ENCODE peak calls at places on chromosomes 12 and 14, in nine cellular contexts. E, U, Z, L, G, T, B, Y and F are unnamed samples.
A peak's percentile ranks its signal among the peaks of the same experiment; 100 is the strongest.

GRCh38 chr12:106146987-106147386 is 8.2 kb upstream of the NUAK1 start:
- DNase-seq in G (no peak), L (no peak), B (no peak), Z (no peak), T (no peak), E (no peak), Y (no peak), U (no peak), F (no peak)

GRCh38 chr12:8157484-8158198 is 826 bp downstream of the ZNF705A start:
- DNase-seq in U (no peak), T (peak; percentile 13), E (no peak), Y (peak; percentile 52), Z (no peak), B (no peak), G (no peak), L (peak; percentile 69), F (no peak)

GRCh38 chr12:47731723-47732122 is 6.4 kb upstream of the ENDOU start:
- DNase-seq in U (no peak), L (no peak), Z (no peak), Y (no peak), G (no peak), T (no peak), E (no peak), B (no peak), F (no peak)

GRCh38 chr12:1728824-1729223 is 38.0 kb downstream of the ADIPOR2 start:
- DNase-seq in T (no peak), Y (no peak), Z (no peak), G (no peak), U (no peak), B (no peak), L (no peak), E (no peak), F (no peak)

GRCh38 chr14:104286496-104286895 is 148.1 kb downstream of the KIF26A start:
- DNase-seq in Y (no peak), L (no peak), E (no peak), T (no peak), Z (peak; percentile 3), G (no peak), B (no peak), U (no peak), F (no peak)

GRCh38 chr12:14607561-14607960 is 39.9 kb upstream of the PLBD1 start:
- DNase-seq in L (no peak), E (no peak), G (no peak), Y (no peak), Z (no peak), T (no peak), B (no peak), U (no peak), F (no peak)

GRCh38 chr12:130053641-130054040 is 108.6 kb upstream of the FZD10 start:
- DNase-seq in E (no peak), G (no peak), L (peak; percentile 12), B (no peak), Y (no peak), T (no peak), Z (no peak), U (no peak), F (no peak)

GRCh38 chr14:22928237-22929103 is 706 bp downstream of the PRMT5 start:
- DNase-seq in B (no peak), G (no peak), E (no peak), L (no peak), Y (peak; percentile 26), T (no peak), U (no peak), Z (no peak), F (no peak)

GRCh38 chr14:104350463-104351185 is 212.2 kb downstream of the KIF26A start:
- DNase-seq in E (peak; percentile 5), G (no peak), L (no peak), B (no peak), U (peak; percentile 76), Y (peak; percentile 7), Z (no peak), T (no peak), F (no peak)

GRCh38 chr12:130872179-130873096 is 572 bp downstream of the RAN start:
- DNase-seq in T (no peak), L (peak; percentile 46), G (peak; percentile 5), Z (peak; percentile 53), E (no peak), B (no peak), U (no peak), Y (peak; percentile 42), F (peak; percentile 60)

GRCh38 chr14:100826371-100827139 is 637 bp downstream of the MEG3 start:
- DNase-seq in Z (no peak), L (no peak), U (peak; percentile 36), B (no peak), G (no peak), E (no peak), T (no peak), Y (peak; percentile 30), F (no peak)
- H3K27ac ChIP-seq in Z (peak overlapping the region; percentile 21), L (peak overlapping the region; percentile 60), U (peak overlapping the region; percentile 72), B (no peak overlapping the region), G (peak overlapping the region; percentile 7), E (peak overlapping the region; percentile 45), T (peak overlapping the region; percentile 88), Y (peak overlapping the region; percentile 50), F (peak overlapping the region; percentile 45)

GRCh38 chr14:87067597-87067996 is 925.4 kb downstream of the GALC start:
- DNase-seq in Z (no peak), Y (no peak), B (no peak), E (no peak), L (no peak), T (no peak), U (no peak), G (no peak), F (no peak)

GRCh38 chr14:87065366-87065765 is 927.6 kb downstream of the GALC start:
- DNase-seq in Z (no peak), G (no peak), L (no peak), E (no peak), B (no peak), Y (no peak), T (no peak), U (no peak), F (no peak)

GRCh38 chr14:87063181-87063580 is 929.8 kb downstream of the GALC start:
- DNase-seq in B (no peak), E (no peak), L (no peak), Y (no peak), T (no peak), U (no peak), G (no peak), Z (no peak), F (no peak)

GRCh38 chr14:87067061-87067460 is 925.9 kb downstream of the GALC start:
- DNase-seq in B (no peak), T (no peak), G (no peak), E (no peak), Z (no peak), U (no peak), L (no peak), Y (no peak), F (no peak)

GRCh38 chr14:87066221-87066817 is 926.7 kb downstream of the GALC start:
- DNase-seq in T (peak; percentile 4), U (no peak), Z (no peak), L (no peak), G (no peak), Y (no peak), B (no peak), E (no peak), F (no peak)
- TF ChIP-seq POLR2A in T (no peak), U (no peak), Z (no peak), L (no peak), G (no peak), Y (no peak), B (no peak), E (no peak), F (no peak)

GRCh38 chr12:57096748-57097553 is 8.0 kb downstream of the NAB2 start:
- DNase-seq in Y (no peak), U (no peak), Z (no peak), B (no peak), T (no peak), G (no peak), E (no peak), L (no peak), F (no peak)

GRCh38 chr12:57094194-57095160 is 5.6 kb downstream of the NAB2 start:
- DNase-seq in B (no peak), Z (no peak), G (peak; percentile 66), E (no peak), Y (no peak), U (no peak), L (no peak), T (no peak), F (no peak)

GRCh38 chr12:57097554-57097835 is 8.6 kb downstream of the NAB2 start:
- DNase-seq in E (no peak), T (no peak), B (no peak), L (no peak), U (no peak), Y (no peak), G (no peak), Z (no peak), F (no peak)

GRCh38 chr12:57095440-57095839 is 6.5 kb downstream of the NAB2 start:
- DNase-seq in Z (no peak), B (no peak), U (no peak), G (no peak), L (no peak), Y (no peak), T (no peak), E (no peak), F (no peak)

GRCh38 chr12:57096099-57096572 is 7.2 kb downstream of the NAB2 start:
- DNase-seq in B (no peak), Y (no peak), G (peak; percentile 86), L (no peak), Z (no peak), U (no peak), T (no peak), E (no peak), F (peak; percentile 74)
- H3K27ac ChIP-seq in B (no peak overlapping the region), Y (no peak overlapping the region), G (peak overlapping the region; percentile 79), L (no peak overlapping the region), Z (no peak overlapping the region), U (no peak overlapping the region), T (peak overlapping the region; percentile 23), E (no peak overlapping the region), F (peak overlapping the region; percentile 67)

GRCh38 chr14:31026395-31027096 is 367 bp upstream of the STRN3 start:
- DNase-seq in U (peak; percentile 97), L (peak; percentile 97), T (peak; percentile 97), Y (peak; percentile 97), G (peak; percentile 97), B (peak; percentile 98), Z (peak; percentile 98), E (peak; percentile 98), F (peak; percentile 96)

GRCh38 chr14:31025335-31026075 is at the start of gene AP4S1:
- DNase-seq in T (no peak), Y (peak; percentile 37), Z (peak; percentile 64), B (no peak), L (peak; percentile 31), U (peak; percentile 58), E (peak; percentile 52), G (peak; percentile 36), F (peak; percentile 57)

GRCh38 chr14:31027847-31028246 is 1.7 kb upstream of the STRN3 start:
- DNase-seq in T (no peak), E (no peak), Y (no peak), G (no peak), B (no peak), L (no peak), U (no peak), Z (no peak), F (no peak)

GRCh38 chr14:31024577-31025334 is 693 bp upstream of the AP4S1 start:
- DNase-seq in E (no peak), B (no peak), U (no peak), Z (no peak), Y (peak; percentile 59), L (no peak), T (peak; percentile 41), G (no peak), F (no peak)

DNA sequence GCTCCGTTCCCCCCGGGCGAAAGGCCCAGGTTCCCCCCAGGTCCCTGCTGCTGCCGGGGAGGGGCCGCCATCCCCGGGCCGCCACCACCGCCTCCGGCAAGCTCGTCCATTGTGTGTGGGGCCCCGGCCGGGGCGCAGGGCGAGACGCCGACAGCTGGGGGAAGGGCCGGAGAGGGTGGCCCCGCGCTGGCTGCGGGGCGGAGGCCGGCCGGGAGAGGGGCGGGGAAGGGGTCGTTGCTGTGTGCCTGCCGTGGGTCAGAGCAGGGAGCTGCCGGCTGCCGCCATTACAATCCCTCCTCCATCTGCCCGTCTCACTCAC is at the start of gene STRN3:
- DNase-seq in T (no peak), B (no peak), G (no peak), E (no peak), U (no peak), Y (no peak), L (no peak), Z (no peak), F (no peak)
- TF ChIP-seq POLR2A in T (peak; percentile 68), B (no peak), G (no peak), E (no peak), U (peak; percentile 47), Y (no peak), L (peak; percentile 59), Z (no peak), F (no peak)